ENCODE peak calls at places on chromosomes 16 and 17, in five cellular contexts. P is WTC11, O is K562, F is MCF 10A, E is HFFc6. J is an unnamed sample.

GRCh38 chr17:2403044-2403443 is 2.2 kb upstream of the MNT start:
- DNase-seq in P (no peak), O (no peak), F (no peak), E (no peak), J (no peak)

GRCh38 chr16:78896280-78896679 is 704.3 kb downstream of the MAF start:
- DNase-seq in P (no peak), O (no peak), F (no peak), E (no peak), J (no peak)

GRCh38 chr16:65002265-65002664 is 119.6 kb downstream of the CDH11 start:
- DNase-seq in P (no peak), O (no peak), F (peak; percentile 4), E (peak; percentile 83), J (peak; percentile 91)

GRCh38 chr16:73124665-73125064 is 76.7 kb upstream of the ZFHX3 start:
- DNase-seq in P (no peak), O (no peak), F (no peak), E (no peak), J (no peak)

GRCh38 chr17:71339219-71339618 is 781.6 kb upstream of the SOX9 start:
- DNase-seq in P (no peak), O (no peak), F (peak; percentile 40), E (no peak), J (no peak)

GRCh38 chr17:73650147-73650546 is 5.9 kb upstream of the SDK2 start:
- DNase-seq in P (peak; percentile 52), O (no peak), F (no peak), E (no peak), J (no peak)

GRCh38 chr16:22008215-22009142 is 568 bp downstream of the MOSMO start:
- DNase-seq in P (peak; percentile 52), O (no peak), F (no peak), E (no peak), J (no peak)

GRCh38 chr16:88772871-88773811 is 11.9 kb downstream of the PIEZO1 start:
- DNase-seq in P (no peak), O (peak; percentile 59), F (no peak), E (peak; percentile 93), J (peak; percentile 95)

GRCh38 chr16:55955845-55956244 is 80.7 kb upstream of the CES5A start:
- DNase-seq in P (no peak), O (no peak), F (no peak), E (no peak), J (no peak)

GRCh38 chr17:49748791-49749190 is 15.1 kb downstream of the FAM117A start:
- DNase-seq in P (no peak), O (no peak), F (no peak), E (no peak), J (no peak)

GRCh38 chr17:43410557-43411368 is 12.0 kb downstream of the ARL4D start:
- DNase-seq in P (no peak), O (no peak), F (peak; percentile 27), E (no peak), J (no peak)

GRCh38 chr17:41417576-41418015 is 6.8 kb downstream of the KRT37 start:
- DNase-seq in P (peak; percentile 59), O (peak; percentile 54), F (peak; percentile 34), E (no peak), J (peak; percentile 43)

GRCh38 chr16:15532825-15533224 is 98.4 kb downstream of the BMERB1 start:
- DNase-seq in P (no peak), O (no peak), F (no peak), E (no peak), J (no peak)

GRCh38 chr16:31880322-31880979 is 6.8 kb downstream of the ZNF267 start:
- DNase-seq in P (no peak), O (peak; percentile 48), F (peak; percentile 64), E (peak; percentile 75), J (peak; percentile 80)

GRCh38 chr16:48617711-48618148 is 7.8 kb upstream of the N4BP1 start:
- DNase-seq in P (no peak), O (no peak), F (peak; percentile 72), E (peak; percentile 31), J (peak; percentile 63)

GRCh38 chr17:69363488-69364210 is 36.7 kb upstream of the ABCA5 start:
- DNase-seq in P (no peak), O (no peak), F (peak; percentile 77), E (no peak), J (no peak)

GRCh38 chr16:85058909-85059308 is 31.3 kb downstream of the KIAA0513 start:
- DNase-seq in P (no peak), O (no peak), F (no peak), E (no peak), J (no peak)

GRCh38 chr16:48918520-48919258 is 308.7 kb upstream of the N4BP1 start:
- DNase-seq in P (no peak), O (no peak), F (peak; percentile 43), E (no peak), J (no peak)

GRCh38 chr16:4426021-4426684 is 485 bp downstream of the DNAJA3 start:
- DNase-seq in P (peak; percentile 21), O (no peak), F (no peak), E (no peak), J (no peak)

GRCh38 chr16:53545433-53545832 is 42.4 kb upstream of the AKTIP start:
- DNase-seq in P (no peak), O (no peak), F (no peak), E (no peak), J (no peak)

GRCh38 chr17:45016823-45017222 is 34.6 kb downstream of the DCAKD start:
- DNase-seq in P (peak; percentile 38), O (peak; percentile 52), F (peak; percentile 59), E (no peak), J (no peak)

GRCh38 chr16:75234856-75235696 is 16.3 kb downstream of the CTRB1 start:
- DNase-seq in P (peak; percentile 11), O (no peak), F (no peak), E (no peak), J (no peak)

GRCh38 chr17:73231363-73231762 is 30.3 kb downstream of the CPSF4L start:
- DNase-seq in P (no peak), O (no peak), F (peak; percentile 27), E (peak; percentile 11), J (peak; percentile 25)

GRCh38 chr17:36133629-36134259 is 30.1 kb downstream of the CCL4 start:
- DNase-seq in P (no peak), O (no peak), F (peak; percentile 44), E (no peak), J (no peak)

GRCh38 chr17:36129616-36130015 is 26.0 kb downstream of the CCL4 start:
- DNase-seq in P (no peak), O (no peak), F (no peak), E (no peak), J (no peak)

GRCh38 chr17:36131436-36131835 is 27.8 kb downstream of the CCL4 start:
- DNase-seq in P (no peak), O (no peak), F (peak; percentile 16), E (no peak), J (no peak)

GRCh38 chr17:36132421-36132831 is 28.8 kb downstream of the CCL4 start:
- DNase-seq in P (no peak), O (no peak), F (no peak), E (no peak), J (no peak)

GRCh38 chr17:36131931-36132330 is 28.3 kb downstream of the CCL4 start:
- DNase-seq in P (no peak), O (no peak), F (no peak), E (no peak), J (no peak)
- TF ChIP-seq CTCF in P (no peak), O (no peak), F (no peak), E (no peak), J (no peak)

GRCh38 chr16:83996481-83997252 is 28.6 kb downstream of the NECAB2 start:
- DNase-seq in P (no peak), O (peak; percentile 51), F (no peak), E (no peak), J (no peak)
- TF ChIP-seq CTCF in P (no peak), O (peak; percentile 40), F (no peak), E (no peak), J (no peak)

GRCh38 chr16:7615565-7615964 is 282.9 kb downstream of the RBFOX1 start:
- DNase-seq in P (no peak), O (peak; percentile 15), F (no peak), E (no peak), J (no peak)
- TF ChIP-seq CTCF in P (no peak), O (peak; percentile 52), F (no peak), E (no peak), J (no peak)

GRCh38 chr16:27549857-27550581 is at the start of the genes GTF3C1 and KATNIP:
- DNase-seq in P (peak; percentile 100), O (peak; percentile 100), F (peak; percentile 99), E (peak; percentile 98), J (peak; percentile 97)
- TF ChIP-seq CTCF in P (no peak), O (no peak), F (no peak), E (no peak), J (no peak)

GRCh38 chr17:29870836-29871430 is 59.1 kb downstream of the SSH2 start:
- DNase-seq in P (no peak), O (no peak), F (no peak), E (no peak), J (no peak)

GRCh38 chr17:29862951-29863350 is 67.1 kb downstream of the SSH2 start:
- DNase-seq in P (no peak), O (no peak), F (no peak), E (no peak), J (no peak)

GRCh38 chr17:29862127-29862526 is 67.9 kb downstream of the SSH2 start:
- DNase-seq in P (no peak), O (no peak), F (no peak), E (no peak), J (no peak)

GRCh38 chr17:29866746-29867404 is 63.2 kb downstream of the SSH2 start:
- DNase-seq in P (no peak), O (no peak), F (no peak), E (no peak), J (no peak)

DNA sequence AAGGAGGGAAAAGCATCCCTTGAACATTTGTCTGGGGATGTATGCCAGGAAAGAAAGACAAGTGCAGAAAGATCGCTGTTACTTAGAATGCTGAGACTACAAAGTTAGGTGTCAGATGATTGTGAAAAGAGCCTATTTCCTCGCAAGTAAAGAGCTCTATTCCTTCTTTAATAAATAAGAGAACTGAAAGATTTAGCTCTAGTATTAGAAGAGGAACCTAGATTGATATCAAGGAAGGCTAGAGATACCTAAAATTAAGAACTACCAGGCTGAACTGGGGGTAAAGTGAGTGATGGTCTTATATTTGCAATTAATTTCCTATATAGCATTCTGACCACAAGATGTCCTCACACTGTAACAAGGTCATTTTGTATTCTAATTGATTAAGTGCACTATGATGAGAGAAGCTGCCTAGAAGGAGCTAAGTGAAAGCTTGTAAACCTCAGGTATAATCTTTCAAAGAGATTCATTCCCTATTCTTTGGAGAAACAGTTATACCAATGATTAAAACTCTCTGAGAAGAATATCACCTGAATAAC is 62.3 kb downstream of the SSH2 start:
- DNase-seq in P (no peak), O (no peak), F (no peak), E (no peak), J (no peak)
- TF ChIP-seq CTCF in P (no peak), O (peak; percentile 30), F (peak; percentile 25), E (peak; percentile 50), J (peak; percentile 23)

GRCh38 chr16:391885-392335 is 5.1 kb upstream of the NME4 start:
- DNase-seq in P (peak; percentile 88), O (peak; percentile 62), F (peak; percentile 70), E (peak; percentile 87), J (peak; percentile 83)
- TF ChIP-seq CTCF in P (peak; percentile 97), O (peak; percentile 90), F (peak; percentile 88), E (peak; percentile 93), J (peak; percentile 75)